ENCODE peak calls at places on chromosomes 7 and 10, in nine cellular contexts. U is A549; P is AG09309; V is CD8-positive, alpha-beta T cell; K is fibroblast of villous mesenchyme; M is AG10803; B is colonic mucosa; I is body of pancreas; S is tibial artery. C is an unnamed sample.

GRCh38 chr10:18583575-18584270 is 67.7 kb downstream of the NSUN6 start:
- DNase-seq in U (no peak), P (no peak), V (no peak), K (peak; percentile 20), M (no peak), B (no peak), I (no peak), S (no peak), C (no peak)

GRCh38 chr7:149741629-149742028 is 31.8 kb downstream of the ZNF467 start:
- DNase-seq in U (no peak), P (peak; percentile 5), V (no peak), K (no peak), M (peak; percentile 51), B (no peak), I (peak; percentile 44), S (no peak), C (no peak)

GRCh38 chr7:27154901-27155815 is 1.3 kb downstream of the HOXA7 start:
- DNase-seq in U (no peak), P (no peak), V (no peak), K (peak; percentile 61), M (no peak), B (peak; percentile 60), I (peak; percentile 6), S (no peak), C (peak; percentile 37)

GRCh38 chr7:40583653-40584424 is 449.0 kb downstream of the SUGCT start:
- DNase-seq in U (no peak), P (no peak), V (no peak), K (no peak), M (peak; percentile 75), B (no peak), I (no peak), S (no peak), C (no peak)

GRCh38 chr7:133112335-133112734 is 30.4 kb upstream of the CHCHD3 start:
- DNase-seq in U (no peak), P (no peak), V (no peak), K (no peak), M (no peak), B (no peak), I (no peak), S (no peak), C (no peak)

GRCh38 chr7:36278767-36279171 is 110.9 kb upstream of the ANLN start:
- DNase-seq in U (no peak), P (peak; percentile 69), V (no peak), K (peak; percentile 98), M (peak; percentile 70), B (peak; percentile 23), I (no peak), S (no peak), C (peak; percentile 68)

GRCh38 chr10:17808971-17809841 is at the start of gene MRC1:
- DNase-seq in U (no peak), P (no peak), V (no peak), K (no peak), M (no peak), B (no peak), I (no peak), S (peak; percentile 66), C (no peak)

GRCh38 chr10:43053825-43054224 is 23.0 kb upstream of the RET start:
- DNase-seq in U (no peak), P (no peak), V (no peak), K (no peak), M (no peak), B (no peak), I (no peak), S (no peak), C (no peak)

GRCh38 chr7:100884741-100885439 is 4.6 kb downstream of the UFSP1 start:
- DNase-seq in U (no peak), P (no peak), V (peak; percentile 82), K (no peak), M (no peak), B (no peak), I (no peak), S (no peak), C (no peak)

GRCh38 chr7:2607913-2608899 is 23.6 kb upstream of the TTYH3 start:
- DNase-seq in U (no peak), P (no peak), V (no peak), K (no peak), M (no peak), B (no peak), I (no peak), S (no peak), C (no peak)

GRCh38 chr7:101589052-101589451 is 40.0 kb downstream of the MYL10 start:
- DNase-seq in U (no peak), P (no peak), V (no peak), K (no peak), M (no peak), B (peak; percentile 12), I (no peak), S (no peak), C (no peak)

GRCh38 chr10:28623483-28623882 is 53.8 kb upstream of the BAMBI start:
- DNase-seq in U (no peak), P (no peak), V (no peak), K (no peak), M (no peak), B (no peak), I (no peak), S (no peak), C (no peak)

GRCh38 chr10:6669269-6669859 is 89.3 kb upstream of the PRKCQ start:
- DNase-seq in U (peak; percentile 72), P (peak; percentile 31), V (no peak), K (peak; percentile 73), M (peak; percentile 64), B (peak; percentile 21), I (no peak), S (no peak), C (peak; percentile 65)

GRCh38 chr7:66727058-66727457 is 13.5 kb upstream of the RABGEF1 start:
- DNase-seq in U (no peak), P (no peak), V (no peak), K (no peak), M (no peak), B (no peak), I (no peak), S (no peak), C (no peak)

GRCh38 chr7:32066441-32066840 is 3.8 kb downstream of the PDE1C start:
- DNase-seq in U (no peak), P (no peak), V (no peak), K (no peak), M (peak; percentile 39), B (no peak), I (no peak), S (no peak), C (no peak)

GRCh38 chr10:22641743-22642142 is 72.6 kb downstream of the PIP4K2A start:
- DNase-seq in U (no peak), P (no peak), V (no peak), K (no peak), M (no peak), B (no peak), I (no peak), S (no peak), C (no peak)

GRCh38 chr10:22640351-22640750 is 74.0 kb downstream of the PIP4K2A start:
- DNase-seq in U (no peak), P (no peak), V (no peak), K (no peak), M (no peak), B (no peak), I (no peak), S (no peak), C (no peak)

GRCh38 chr10:22646291-22646926 is 68.0 kb downstream of the PIP4K2A start:
- DNase-seq in U (no peak), P (no peak), V (no peak), K (no peak), M (no peak), B (no peak), I (no peak), S (no peak), C (no peak)

GRCh38 chr10:22643696-22644621 is 70.4 kb downstream of the PIP4K2A start:
- DNase-seq in U (no peak), P (no peak), V (no peak), K (no peak), M (no peak), B (no peak), I (no peak), S (no peak), C (no peak)

GRCh38 chr10:22643116-22643515 is 71.3 kb downstream of the PIP4K2A start:
- DNase-seq in U (no peak), P (no peak), V (no peak), K (no peak), M (no peak), B (no peak), I (no peak), S (no peak), C (no peak)
- H3K4me3 ChIP-seq in U (no peak overlapping the region), P (no peak overlapping the region), V (no peak overlapping the region), K (no peak overlapping the region), M (no peak overlapping the region), B (no peak overlapping the region), I (no peak overlapping the region), S (no peak overlapping the region), C (no peak overlapping the region)

DNA sequence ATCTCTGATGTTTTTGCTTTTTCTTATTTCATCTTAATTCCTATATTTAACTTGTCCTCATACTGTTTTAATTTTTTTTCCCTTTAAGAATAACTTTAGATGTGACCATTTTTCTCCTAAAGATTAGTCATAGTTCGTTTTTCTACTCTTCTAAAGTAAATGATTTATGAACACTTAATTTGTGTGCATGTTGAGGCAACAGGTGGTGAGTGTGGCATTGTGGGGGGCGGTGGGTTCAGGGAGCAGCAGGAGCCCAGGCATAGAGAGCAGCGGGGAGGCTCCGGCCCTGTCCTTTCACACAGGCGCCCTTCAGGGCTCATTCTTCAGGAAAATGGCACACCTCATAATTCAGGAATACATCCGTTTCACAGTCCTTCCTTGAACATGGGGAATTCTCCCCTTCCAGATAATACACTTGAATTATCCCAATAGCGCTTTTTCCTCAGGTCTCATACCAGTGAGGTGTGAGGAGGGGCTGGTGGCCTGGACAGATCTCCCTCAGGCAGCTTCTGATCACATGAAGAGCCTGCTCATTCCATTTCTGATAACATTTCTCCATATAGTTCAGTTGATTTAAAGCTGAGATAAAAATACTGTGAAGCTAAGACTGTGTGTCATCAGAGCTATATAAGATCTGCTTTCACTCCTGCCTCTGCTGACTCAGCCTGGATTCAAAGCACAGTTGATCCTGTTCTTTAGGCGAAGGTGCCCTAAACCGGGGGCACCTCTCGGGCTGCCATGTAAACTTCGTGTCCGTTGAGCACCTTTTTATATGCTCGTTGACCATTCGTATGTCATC is 40.2 kb downstream of the CUL1 start:
- DNase-seq in U (no peak), P (no peak), V (no peak), K (peak; percentile 70), M (no peak), B (no peak), I (no peak), S (no peak), C (no peak)
- TF ChIP-seq CTCF in U (no peak), P (no peak), V (no peak), K (no peak), M (no peak), B (no peak), I (no peak), S (no peak), C (no peak)

GRCh38 chr7:84191842-84192241 is 2.7 kb downstream of the SEMA3A start:
- DNase-seq in U (peak; percentile 23), P (no peak), V (no peak), K (peak; percentile 28), M (no peak), B (no peak), I (no peak), S (no peak), C (peak; percentile 50)
- H3K4me3 ChIP-seq in U (peak overlapping the region; percentile 69), P (no peak overlapping the region), V (no peak overlapping the region), K (peak overlapping the region; percentile 68), M (peak overlapping the region; percentile 6), B (no peak overlapping the region), I (no peak overlapping the region), S (no peak overlapping the region), C (peak overlapping the region; percentile 19)

DNA sequence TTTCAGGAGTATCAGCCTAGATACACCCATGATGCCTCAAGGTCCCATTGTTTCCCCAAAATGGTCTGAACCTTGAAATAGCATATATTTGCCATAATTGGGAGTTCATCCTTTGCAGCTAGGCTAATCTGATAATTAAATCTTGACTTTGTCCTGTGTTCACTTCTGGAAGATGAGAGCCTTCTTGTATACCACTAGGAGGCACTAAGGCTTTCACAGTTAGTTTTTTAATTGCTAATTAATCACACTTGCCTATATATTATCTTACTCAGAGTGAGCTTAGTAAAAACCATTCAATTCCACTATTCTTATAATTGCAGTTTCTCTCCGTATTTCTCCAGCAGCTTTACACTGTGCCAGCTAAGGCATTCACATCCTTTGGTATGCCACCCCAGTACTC is 48.7 kb upstream of the MAGI2 start:
- DNase-seq in U (no peak), P (no peak), V (no peak), K (no peak), M (no peak), B (no peak), I (no peak), S (no peak), C (no peak)
- TF ChIP-seq CTCF in U (no peak), P (peak; percentile 13), V (no peak), K (peak; percentile 37), M (no peak), B (peak; percentile 30), I (no peak), S (no peak), C (no peak)

C was measured in astrocyte of the spinal cord.